ENCODE peak calls at places on chromosomes 2 and 18, in five cellular contexts. U, A, Y, M and D are unnamed samples.

GRCh38 chr2:186575302-186575701 is 14.6 kb upstream of the ITGAV start:
- DNase-seq in A (peak), U (no peak), Y (no peak), M (peak), D (peak)

GRCh38 chr2:43302311-43303051 is 76.1 kb upstream of the ZFP36L2 start:
- DNase-seq in M (no peak), U (no peak), Y (no peak), A (no peak), D (no peak)

GRCh38 chr2:134836986-134837385 is 1.4 kb upstream of the ACMSD start:
- DNase-seq in M (peak), U (no peak), A (peak), Y (no peak), D (peak)

GRCh38 chr2:168336786-168337388 is 89.5 kb upstream of the STK39 start:
- DNase-seq in U (peak), A (peak), M (no peak), Y (peak), D (peak)

GRCh38 chr2:238478216-238478615 is 51.5 kb downstream of the ASB1 start:
- DNase-seq in Y (no peak), M (no peak), A (no peak), U (no peak), D (no peak)

GRCh38 chr2:19667085-19667484 is 234.7 kb downstream of the TTC32 start:
- DNase-seq in Y (no peak), U (no peak), A (peak), M (peak), D (peak)

GRCh38 chr2:147689510-147689909 is 155.3 kb upstream of the ACVR2A start:
- DNase-seq in U (no peak), A (no peak), Y (no peak), M (no peak), D (no peak)

GRCh38 chr2:39487398-39488250 is 50.5 kb upstream of the MAP4K3 start:
- DNase-seq in U (no peak), A (no peak), Y (no peak), M (peak), D (no peak)

GRCh38 chr2:157967856-157968255 is 91.7 kb upstream of the ACVR1 start:
- DNase-seq in Y (no peak), U (no peak), A (no peak), M (no peak), D (no peak)

GRCh38 chr2:173680574-173680973 is 284.6 kb downstream of the SP3 start:
- DNase-seq in U (no peak), Y (no peak), M (no peak), A (no peak), D (no peak)

GRCh38 chr2:142254057-142254456 is 123.2 kb upstream of the LRP1B start:
- DNase-seq in Y (no peak), A (no peak), U (no peak), M (no peak), D (no peak)

GRCh38 chr2:26462100-26462499 is 15.8 kb downstream of the OTOF start:
- DNase-seq in U (no peak), A (no peak), M (no peak), Y (peak), D (no peak)

GRCh38 chr2:105787376-105788318 is 42.9 kb downstream of the NCK2 start:
- DNase-seq in U (no peak), Y (no peak), M (no peak), A (no peak), D (no peak)
- TF ChIP-seq CTCF in U (no peak), Y (peak), M (no peak), A (no peak), D (no peak)

GRCh38 chr18:2978626-2979025 is 34.3 kb downstream of the LPIN2 start:
- DNase-seq in M (peak), Y (no peak), U (no peak), A (no peak), D (peak)
- H3K27ac ChIP-seq in M (peak), Y (peak), U (peak), A (peak), D (no peak)

GRCh38 chr2:15539999-15540398 is 21.1 kb downstream of the NBAS start:
- DNase-seq in M (no peak), Y (no peak), U (no peak), A (no peak), D (no peak)
- TF ChIP-seq CTCF in M (no peak), Y (no peak), U (no peak), A (no peak), D (no peak)

GRCh38 chr2:191895743-191896142 is 48.9 kb upstream of the CAVIN2 start:
- DNase-seq in M (no peak), U (no peak), Y (no peak), A (no peak), D (no peak)

GRCh38 chr2:191899442-191899841 is 52.6 kb upstream of the CAVIN2 start:
- DNase-seq in A (peak), Y (no peak), M (peak), U (no peak), D (peak)

GRCh38 chr2:191892391-191892790 is 45.5 kb upstream of the CAVIN2 start:
- DNase-seq in M (peak), A (no peak), Y (no peak), U (no peak), D (peak)

GRCh38 chr2:191895195-191895594 is 48.3 kb upstream of the CAVIN2 start:
- DNase-seq in M (no peak), U (no peak), A (no peak), Y (no peak), D (no peak)

GRCh38 chr2:191894681-191895147 is 47.8 kb upstream of the CAVIN2 start:
- DNase-seq in Y (no peak), A (peak), U (no peak), M (peak), D (peak)
- H3K27ac ChIP-seq in Y (no peak), A (peak), U (no peak), M (peak), D (peak)

DNA sequence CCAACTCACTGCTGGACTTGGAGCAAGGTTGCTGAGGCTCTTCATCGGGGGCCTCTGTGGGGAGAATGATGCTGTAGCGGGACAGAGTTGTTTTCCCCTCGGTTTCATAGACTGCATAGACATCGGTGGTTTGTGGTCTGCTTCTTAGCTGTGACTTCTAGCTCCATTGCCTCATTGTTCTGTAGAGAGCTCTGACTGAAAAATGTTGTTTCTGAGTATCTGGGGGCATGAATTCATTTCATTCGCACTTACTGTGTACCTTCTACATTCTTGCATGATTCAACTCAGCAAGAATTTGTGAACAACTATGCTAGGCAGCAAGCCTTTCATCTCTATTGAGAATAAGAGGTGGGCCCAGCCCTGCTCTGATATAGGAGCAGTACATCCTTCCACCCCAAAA is 406.8 kb downstream of the NBAS start:
- DNase-seq in U (no peak), A (no peak), Y (no peak), M (peak), D (peak)
- TF ChIP-seq CTCF in U (no peak), A (no peak), Y (no peak), M (no peak), D (no peak)